ENCODE peak calls at places on chromosomes 12 and 14, in ten cellular contexts. One of them, this sample, is unnamed.

GRCh38 chr12:99277566-99277965 is 370.0 kb upstream of the GARIN6 start:
- DNase-seq in choroid plexus epithelial cell: no peak
- DNase-seq in tibial nerve: no peak
- DNase-seq in GM12865: no peak
- DNase-seq in GM23248: no peak
- DNase-seq in pancreas: no peak
- DNase-seq in uterus: no peak
- DNase-seq in foreskin fibroblast: no peak
- DNase-seq in gastrocnemius medialis: no peak
- DNase-seq in fibroblast of mammary gland: no peak
- DNase-seq in this sample: no peak

GRCh38 chr14:76413962-76414665 is 38.2 kb downstream of the ESRRB start:
- DNase-seq in GM23248: no peak
- DNase-seq in pancreas: no peak
- DNase-seq in choroid plexus epithelial cell: no peak
- DNase-seq in gastrocnemius medialis: no peak
- DNase-seq in foreskin fibroblast: no peak
- DNase-seq in fibroblast of mammary gland: no peak
- DNase-seq in GM12865: no peak
- DNase-seq in tibial nerve: no peak
- DNase-seq in uterus: no peak
- DNase-seq in this sample: no peak

GRCh38 chr12:94801736-94802135 is 151.4 kb upstream of the TMCC3 start:
- DNase-seq in uterus: no peak
- DNase-seq in tibial nerve: no peak
- DNase-seq in choroid plexus epithelial cell: no peak
- DNase-seq in GM23248: no peak
- DNase-seq in pancreas: no peak
- DNase-seq in GM12865: no peak
- DNase-seq in foreskin fibroblast: no peak
- DNase-seq in fibroblast of mammary gland: no peak
- DNase-seq in gastrocnemius medialis: no peak
- DNase-seq in this sample: no peak

GRCh38 chr14:48686650-48687049 is 899.5 kb downstream of the RPS29 start:
- DNase-seq in fibroblast of mammary gland: no peak
- DNase-seq in uterus: no peak
- DNase-seq in tibial nerve: no peak
- DNase-seq in gastrocnemius medialis: no peak
- DNase-seq in GM23248: no peak
- DNase-seq in choroid plexus epithelial cell: no peak
- DNase-seq in foreskin fibroblast: no peak
- DNase-seq in pancreas: no peak
- DNase-seq in GM12865: no peak
- DNase-seq in this sample: no peak

GRCh38 chr12:80632835-80633234 is 74.6 kb upstream of the MYF6 start:
- DNase-seq in fibroblast of mammary gland: peak; percentile 52
- DNase-seq in GM12865: peak; percentile 9
- DNase-seq in pancreas: no peak
- DNase-seq in GM23248: peak; percentile 19
- DNase-seq in choroid plexus epithelial cell: no peak
- DNase-seq in gastrocnemius medialis: no peak
- DNase-seq in tibial nerve: no peak
- DNase-seq in uterus: no peak
- DNase-seq in foreskin fibroblast: no peak
- DNase-seq in this sample: no peak

GRCh38 chr12:115541891-115542361 is 735.6 kb downstream of the MED13L start:
- DNase-seq in GM23248: peak; percentile 26
- DNase-seq in tibial nerve: no peak
- DNase-seq in gastrocnemius medialis: no peak
- DNase-seq in GM12865: no peak
- DNase-seq in uterus: no peak
- DNase-seq in fibroblast of mammary gland: peak; percentile 51
- DNase-seq in pancreas: no peak
- DNase-seq in choroid plexus epithelial cell: no peak
- DNase-seq in foreskin fibroblast: no peak
- DNase-seq in this sample: no peak

GRCh38 chr12:126747530-126748149 is 1519.3 kb upstream of the TMEM132C start:
- DNase-seq in pancreas: peak; percentile 60
- DNase-seq in tibial nerve: peak; percentile 34
- DNase-seq in choroid plexus epithelial cell: no peak
- DNase-seq in GM23248: peak; percentile 45
- DNase-seq in foreskin fibroblast: no peak
- DNase-seq in GM12865: peak; percentile 49
- DNase-seq in gastrocnemius medialis: no peak
- DNase-seq in uterus: no peak
- DNase-seq in fibroblast of mammary gland: peak; percentile 16
- DNase-seq in this sample: no peak

GRCh38 chr14:68987653-68988036 is 8.5 kb upstream of the ACTN1 start:
- DNase-seq in choroid plexus epithelial cell: peak; percentile 6
- DNase-seq in pancreas: no peak
- DNase-seq in tibial nerve: no peak
- DNase-seq in gastrocnemius medialis: no peak
- DNase-seq in GM23248: no peak
- DNase-seq in fibroblast of mammary gland: no peak
- DNase-seq in foreskin fibroblast: no peak
- DNase-seq in GM12865: peak; percentile 11
- DNase-seq in uterus: no peak
- DNase-seq in this sample: no peak

GRCh38 chr14:32047791-32048190 is 29.3 kb upstream of the ARHGAP5 start:
- DNase-seq in fibroblast of mammary gland: peak; percentile 24
- DNase-seq in foreskin fibroblast: no peak
- DNase-seq in tibial nerve: no peak
- DNase-seq in uterus: no peak
- DNase-seq in GM23248: peak; percentile 31
- DNase-seq in choroid plexus epithelial cell: peak; percentile 34
- DNase-seq in pancreas: no peak
- DNase-seq in GM12865: no peak
- DNase-seq in gastrocnemius medialis: no peak
- DNase-seq in this sample: no peak

DNA sequence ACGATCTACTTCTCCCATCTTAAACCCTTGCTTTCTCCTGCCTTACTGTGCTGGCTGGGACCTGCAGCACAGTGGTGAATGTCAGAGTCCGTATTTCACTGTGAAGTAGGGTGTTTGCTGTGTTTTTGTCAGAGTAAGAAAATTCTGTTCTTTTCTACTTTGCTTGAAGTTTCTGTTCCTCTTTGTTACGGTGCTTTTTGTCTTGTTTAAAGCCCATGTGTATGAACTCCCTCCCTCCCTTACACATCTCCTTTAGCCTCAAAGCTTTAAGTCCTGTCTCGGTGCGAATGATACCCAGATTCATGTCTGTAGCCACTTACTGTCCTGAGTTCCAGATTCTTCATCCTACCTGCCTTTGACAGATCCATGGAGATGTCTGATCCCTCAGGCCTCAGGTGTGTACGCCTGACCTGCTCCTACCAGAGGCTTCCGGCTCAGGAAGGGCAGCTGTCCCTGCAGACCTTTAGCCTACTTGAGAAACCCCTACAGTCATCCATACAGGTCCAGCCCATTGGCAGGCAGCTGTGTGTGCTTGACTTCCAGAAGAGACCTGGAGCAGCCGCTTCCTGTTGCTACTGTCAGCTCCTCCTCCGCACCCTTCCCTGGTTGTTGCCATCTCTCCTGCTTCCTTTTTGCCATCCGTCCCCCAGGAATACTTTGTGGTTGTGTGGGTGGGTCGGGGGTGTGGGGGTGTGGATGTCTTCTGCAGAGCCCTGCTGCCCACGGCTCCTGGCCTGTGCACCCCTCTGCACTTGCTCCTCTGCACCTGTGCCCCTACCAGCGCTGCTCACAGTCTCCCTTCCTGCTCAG is 72.9 kb downstream of the DDX51 start:
- DNase-seq in uterus: no peak
- DNase-seq in pancreas: no peak
- DNase-seq in gastrocnemius medialis: no peak
- DNase-seq in foreskin fibroblast: no peak
- DNase-seq in choroid plexus epithelial cell: no peak
- DNase-seq in fibroblast of mammary gland: no peak
- DNase-seq in GM23248: no peak
- DNase-seq in GM12865: peak; percentile 81
- DNase-seq in tibial nerve: no peak
- DNase-seq in this sample: no peak
- H3K4me3 ChIP-seq in uterus: no peak overlapping the region
- H3K4me3 ChIP-seq in pancreas: no peak overlapping the region
- H3K4me3 ChIP-seq in gastrocnemius medialis: no peak overlapping the region
- H3K4me3 ChIP-seq in foreskin fibroblast: no peak overlapping the region
- H3K4me3 ChIP-seq in choroid plexus epithelial cell: no peak overlapping the region
- H3K4me3 ChIP-seq in fibroblast of mammary gland: no peak overlapping the region
- H3K4me3 ChIP-seq in GM23248: no peak overlapping the region
- H3K4me3 ChIP-seq in GM12865: peak overlapping the region; percentile 26
- H3K4me3 ChIP-seq in tibial nerve: no peak overlapping the region
- H3K4me3 ChIP-seq in this sample: no peak overlapping the region

DNA sequence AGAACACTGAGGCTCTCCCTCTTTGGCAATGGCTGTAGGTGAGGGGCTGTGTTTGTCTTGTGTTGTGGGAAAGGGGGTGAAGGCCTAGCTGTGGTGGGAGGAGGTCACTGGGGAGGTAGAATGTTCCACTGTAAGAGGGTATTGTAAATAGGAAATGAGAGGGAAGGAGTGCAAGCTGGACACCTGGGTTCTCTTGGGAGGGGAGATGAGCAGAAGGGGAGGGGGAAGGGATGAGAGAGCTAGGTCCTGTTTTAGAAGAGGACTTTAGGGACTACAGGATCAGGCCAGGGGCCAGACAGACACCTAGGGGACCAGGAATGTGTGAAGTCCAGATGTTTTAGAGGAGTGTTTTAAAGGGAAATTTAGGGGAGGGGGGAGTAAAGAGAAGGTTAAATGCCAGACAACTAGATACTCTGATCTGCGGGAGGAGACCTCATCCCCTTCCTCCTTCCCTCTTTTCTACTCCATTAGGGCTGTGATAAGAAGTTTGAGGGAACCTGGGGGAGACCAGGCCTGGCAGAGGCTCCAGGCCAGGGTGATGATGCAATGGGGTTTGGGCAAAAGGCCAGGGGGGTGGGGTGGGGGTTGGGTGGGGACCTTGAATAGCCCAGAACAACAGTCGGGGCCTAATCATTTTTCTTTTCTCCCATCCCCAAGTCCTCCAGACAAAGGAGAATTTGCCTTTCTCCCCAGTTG is 2.0 kb downstream of the ITGA5 start:
- DNase-seq in GM23248: peak; percentile 40
- DNase-seq in GM12865: no peak
- DNase-seq in tibial nerve: no peak
- DNase-seq in foreskin fibroblast: no peak
- DNase-seq in pancreas: no peak
- DNase-seq in fibroblast of mammary gland: no peak
- DNase-seq in gastrocnemius medialis: no peak
- DNase-seq in choroid plexus epithelial cell: no peak
- DNase-seq in uterus: peak; percentile 56
- DNase-seq in this sample: no peak
- H3K4me3 ChIP-seq in GM23248: peak overlapping the region; percentile 97
- H3K4me3 ChIP-seq in GM12865: no peak overlapping the region
- H3K4me3 ChIP-seq in tibial nerve: peak overlapping the region; percentile 75
- H3K4me3 ChIP-seq in foreskin fibroblast: peak overlapping the region; percentile 77
- H3K4me3 ChIP-seq in pancreas: no peak overlapping the region
- H3K4me3 ChIP-seq in fibroblast of mammary gland: peak overlapping the region; percentile 97
- H3K4me3 ChIP-seq in gastrocnemius medialis: peak overlapping the region; percentile 87
- H3K4me3 ChIP-seq in choroid plexus epithelial cell: peak overlapping the region; percentile 84
- H3K4me3 ChIP-seq in uterus: peak overlapping the region; percentile 84
- H3K4me3 ChIP-seq in this sample: peak overlapping the region; percentile 89

DNA sequence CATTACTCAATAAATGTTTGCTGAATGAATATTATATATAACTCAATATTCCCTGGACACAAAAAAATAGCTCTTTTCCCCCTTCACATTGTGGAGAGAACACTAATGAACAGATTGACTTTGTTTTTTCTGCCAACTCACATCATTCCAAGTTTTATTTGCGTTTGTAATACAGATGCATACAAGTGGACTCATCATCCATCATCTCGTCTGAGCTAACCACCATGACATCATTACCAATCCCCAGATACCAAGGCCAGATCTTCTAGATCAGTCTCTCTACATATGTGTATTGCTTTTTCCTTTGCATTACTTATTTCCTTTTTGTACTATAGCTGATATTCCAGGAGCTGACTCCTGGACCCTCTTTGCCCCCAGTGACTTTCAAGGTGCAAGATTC is 193.0 kb upstream of the EEA1 start:
- DNase-seq in uterus: no peak
- DNase-seq in tibial nerve: no peak
- DNase-seq in GM12865: no peak
- DNase-seq in GM23248: peak; percentile 69
- DNase-seq in choroid plexus epithelial cell: peak; percentile 74
- DNase-seq in foreskin fibroblast: peak; percentile 91
- DNase-seq in gastrocnemius medialis: no peak
- DNase-seq in fibroblast of mammary gland: peak; percentile 97
- DNase-seq in pancreas: no peak
- DNase-seq in this sample: no peak
- H3K4me3 ChIP-seq in uterus: no peak overlapping the region
- H3K4me3 ChIP-seq in tibial nerve: no peak overlapping the region
- H3K4me3 ChIP-seq in GM12865: no peak overlapping the region
- H3K4me3 ChIP-seq in GM23248: no peak overlapping the region
- H3K4me3 ChIP-seq in choroid plexus epithelial cell: no peak overlapping the region
- H3K4me3 ChIP-seq in foreskin fibroblast: no peak overlapping the region
- H3K4me3 ChIP-seq in gastrocnemius medialis: no peak overlapping the region
- H3K4me3 ChIP-seq in fibroblast of mammary gland: no peak overlapping the region
- H3K4me3 ChIP-seq in pancreas: no peak overlapping the region
- H3K4me3 ChIP-seq in this sample: no peak overlapping the region

DNA sequence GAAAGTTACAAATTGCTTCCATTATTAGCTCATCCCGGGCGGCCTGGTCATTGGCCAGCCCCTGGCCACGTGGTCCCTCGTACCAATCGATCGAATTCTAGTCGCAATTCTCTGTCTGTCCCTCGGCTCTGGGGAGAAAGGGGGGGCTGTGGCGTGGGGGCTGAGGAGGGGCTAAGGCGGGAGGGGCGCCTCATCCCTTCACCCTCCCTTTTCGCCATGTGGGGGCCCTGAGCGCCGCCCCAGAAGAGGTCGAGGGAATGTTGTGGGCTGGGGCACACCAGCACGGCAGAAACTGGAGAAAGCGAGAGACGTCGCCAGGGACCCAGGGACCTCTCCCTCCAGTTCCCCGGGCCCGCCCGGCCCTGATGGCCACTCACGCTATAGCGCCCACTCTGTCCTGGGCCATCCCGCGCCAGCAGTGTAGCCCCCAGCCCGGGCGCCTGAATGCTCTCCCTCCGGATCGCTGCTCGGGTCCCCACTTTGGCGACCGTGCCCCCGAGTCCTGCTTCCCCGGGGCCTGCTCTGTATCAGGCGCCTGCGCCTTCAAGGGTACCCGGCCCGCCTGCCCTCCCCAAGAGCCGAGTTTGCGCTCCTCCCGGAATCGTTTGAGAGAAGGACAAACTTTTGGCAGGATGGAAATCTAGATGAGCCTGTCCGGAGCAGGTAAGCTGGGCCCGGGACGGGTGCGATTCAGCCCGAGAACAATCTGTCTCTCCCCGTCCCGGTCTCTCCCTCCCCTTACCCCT is 62.7 kb downstream of the SMUG1 start:
- DNase-seq in GM23248: peak; percentile 57
- DNase-seq in pancreas: peak; percentile 40
- DNase-seq in tibial nerve: peak; percentile 32
- DNase-seq in foreskin fibroblast: no peak
- DNase-seq in fibroblast of mammary gland: peak; percentile 50
- DNase-seq in choroid plexus epithelial cell: no peak
- DNase-seq in GM12865: no peak
- DNase-seq in uterus: peak; percentile 61
- DNase-seq in gastrocnemius medialis: peak; percentile 10
- DNase-seq in this sample: no peak
- H3K4me3 ChIP-seq in GM23248: peak overlapping the region; percentile 98
- H3K4me3 ChIP-seq in pancreas: peak overlapping the region; percentile 56
- H3K4me3 ChIP-seq in tibial nerve: peak overlapping the region; percentile 72
- H3K4me3 ChIP-seq in foreskin fibroblast: peak overlapping the region; percentile 86
- H3K4me3 ChIP-seq in fibroblast of mammary gland: peak overlapping the region; percentile 60
- H3K4me3 ChIP-seq in choroid plexus epithelial cell: no peak overlapping the region
- H3K4me3 ChIP-seq in GM12865: no peak overlapping the region
- H3K4me3 ChIP-seq in uterus: peak overlapping the region; percentile 73
- H3K4me3 ChIP-seq in gastrocnemius medialis: peak overlapping the region; percentile 65
- H3K4me3 ChIP-seq in this sample: peak overlapping the region; percentile 54

This sample was measured in CD8-positive, alpha-beta memory T cell.